ENCODE peak calls at places on chromosomes 12 and 14, in eight cellular contexts. Z is astrocyte of the spinal cord, C is AG10803, U is GM10248, G is left ventricle myocardium inferior, E is fibroblast of the aortic adventitia, F is Calu3, L is transverse colon. B is an unnamed sample.

GRCh38 chr14:63632932-63633514 is 8.6 kb downstream of the WDR89 start:
- DNase-seq in F (no peak), G (no peak), Z (peak; percentile 23), U (peak; percentile 40), L (no peak), C (peak; percentile 25), E (peak; percentile 41), B (no peak)

GRCh38 chr12:53173085-53173715 is 7.3 kb upstream of the ZNF740 start:
- DNase-seq in G (no peak), C (peak; percentile 29), Z (peak; percentile 17), E (no peak), L (no peak), U (no peak), F (no peak), B (no peak)

GRCh38 chr12:78088391-78088832 is 257.7 kb downstream of the NAV3 start:
- DNase-seq in U (peak; percentile 8), F (no peak), G (no peak), E (peak; percentile 43), L (no peak), Z (peak; percentile 37), C (peak; percentile 9), B (no peak)

GRCh38 chr12:47024463-47024862 is 55.0 kb upstream of the PCED1B start:
- DNase-seq in L (no peak), F (no peak), U (no peak), G (no peak), E (peak; percentile 66), Z (no peak), C (no peak), B (no peak)

GRCh38 chr14:66380143-66380542 is 106.0 kb upstream of the CCDC196 start:
- DNase-seq in U (no peak), G (no peak), L (no peak), E (peak; percentile 45), Z (no peak), C (no peak), F (peak; percentile 19), B (no peak)

GRCh38 chr12:19643635-19644034 is 204.3 kb downstream of the AEBP2 start:
- DNase-seq in F (peak; percentile 22), Z (peak; percentile 61), G (no peak), C (peak; percentile 58), E (peak; percentile 78), L (no peak), U (no peak), B (no peak)

GRCh38 chr14:105400016-105400415 is 1.7 kb downstream of the TEX22 start:
- DNase-seq in C (no peak), G (no peak), F (no peak), E (no peak), Z (no peak), U (no peak), L (no peak), B (no peak)

GRCh38 chr14:33493329-33493728 is 457.5 kb downstream of the EGLN3 start:
- DNase-seq in Z (no peak), U (no peak), L (no peak), F (no peak), E (no peak), G (no peak), C (no peak), B (no peak)

GRCh38 chr14:63896278-63896720 is 43.5 kb downstream of the SYNE2 start:
- DNase-seq in Z (peak; percentile 95), F (peak; percentile 78), U (no peak), E (peak; percentile 100), L (peak; percentile 67), G (peak; percentile 49), C (peak; percentile 84), B (no peak)

GRCh38 chr14:23056956-23057756 is at the start of gene CDH24:
- DNase-seq in C (peak; percentile 55), F (peak; percentile 70), G (peak; percentile 75), L (peak; percentile 84), E (peak; percentile 42), U (peak; percentile 87), Z (peak; percentile 68), B (no peak)

GRCh38 chr12:112352921-112353320 is 29.3 kb downstream of the HECTD4 start:
- DNase-seq in Z (no peak), E (no peak), C (no peak), F (no peak), U (no peak), L (no peak), G (no peak), B (no peak)

GRCh38 chr14:92597873-92598548 is 84.4 kb downstream of the RIN3 start:
- DNase-seq in L (no peak), U (no peak), Z (no peak), E (no peak), C (no peak), G (no peak), F (no peak), B (no peak)

GRCh38 chr14:92598549-92598905 is 84.9 kb downstream of the RIN3 start:
- DNase-seq in F (no peak), E (no peak), G (no peak), L (no peak), U (no peak), Z (no peak), C (no peak), B (no peak)

GRCh38 chr14:92595267-92595666 is 81.7 kb downstream of the RIN3 start:
- DNase-seq in U (no peak), F (no peak), E (no peak), Z (no peak), L (no peak), C (no peak), G (no peak), B (no peak)

GRCh38 chr14:92599786-92600185 is 86.2 kb downstream of the RIN3 start:
- DNase-seq in L (no peak), G (no peak), C (no peak), E (no peak), Z (no peak), F (no peak), U (no peak), B (no peak)

DNA sequence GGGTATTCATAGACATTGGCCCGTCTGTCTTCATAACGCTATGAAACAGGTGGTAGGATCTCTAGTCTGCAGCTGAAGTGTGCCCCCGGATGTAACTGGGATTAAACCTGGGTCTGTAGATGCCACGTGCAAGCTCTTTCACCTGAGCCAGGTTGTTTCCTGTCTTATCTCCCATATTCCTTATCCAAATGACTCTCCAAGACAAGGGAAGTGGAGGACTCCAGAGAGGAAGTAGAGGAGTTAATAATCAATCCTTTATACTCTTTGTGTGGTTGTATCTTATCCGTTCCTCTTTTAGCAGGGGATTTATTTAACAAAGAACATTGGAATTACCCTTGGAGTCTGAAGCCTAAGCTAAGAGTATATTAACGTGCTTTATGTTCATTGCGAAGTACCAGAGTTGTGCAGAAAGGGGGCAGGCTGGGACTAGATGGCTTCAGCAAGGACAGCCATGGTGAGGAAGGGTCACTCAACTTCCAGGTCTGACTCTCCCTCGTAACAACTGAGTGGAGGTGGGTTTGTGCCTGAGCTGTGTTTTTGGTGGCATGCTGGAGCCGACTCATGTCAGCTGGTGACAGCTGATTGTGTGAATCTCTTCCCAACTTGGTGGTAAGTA is 82.9 kb downstream of the RIN3 start:
- DNase-seq in F (no peak), E (no peak), U (no peak), L (no peak), C (no peak), Z (no peak), G (no peak), B (no peak)
- TF ChIP-seq CTCF in F (no peak), E (no peak), U (no peak), L (no peak), C (no peak), Z (peak; percentile 20), G (no peak), B (no peak)

DNA sequence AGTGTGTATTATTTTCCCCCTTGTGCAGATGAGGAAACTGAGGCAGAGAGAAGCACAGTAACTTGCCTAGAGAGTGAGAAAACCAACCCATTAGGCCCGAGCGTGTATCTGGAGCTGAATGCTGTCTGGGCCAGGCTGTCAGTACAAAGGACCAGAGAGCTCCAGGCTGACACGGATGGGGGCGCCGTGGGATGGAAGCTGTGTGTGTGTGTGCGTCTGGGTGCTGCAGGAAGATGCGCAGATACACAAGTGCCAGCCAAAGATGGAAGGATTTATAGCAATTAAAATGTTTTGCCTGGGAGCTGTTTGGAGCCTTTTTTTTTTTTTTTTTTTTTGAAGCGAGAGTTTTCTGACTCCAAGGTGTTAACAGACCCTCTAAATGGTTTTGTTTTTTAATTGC is 53.7 kb upstream of the GPATCH2L start:
- DNase-seq in L (no peak), F (no peak), G (no peak), Z (no peak), U (no peak), C (no peak), E (no peak), B (no peak)
- TF ChIP-seq CTCF in L (no peak), F (no peak), G (no peak), Z (no peak), U (no peak), C (no peak), E (no peak), B (no peak)

GRCh38 chr12:68899251-68899771 is 33.7 kb downstream of the CPM start:
- DNase-seq in Z (peak; percentile 79), C (peak; percentile 98), E (peak; percentile 86), G (no peak), U (no peak), F (peak; percentile 79), L (peak; percentile 75), B (no peak)
- TF ChIP-seq CTCF in Z (peak; percentile 69), C (peak; percentile 99), E (peak; percentile 78), G (peak; percentile 44), U (no peak), F (peak; percentile 45), L (peak; percentile 23), B (peak; percentile 33)

DNA sequence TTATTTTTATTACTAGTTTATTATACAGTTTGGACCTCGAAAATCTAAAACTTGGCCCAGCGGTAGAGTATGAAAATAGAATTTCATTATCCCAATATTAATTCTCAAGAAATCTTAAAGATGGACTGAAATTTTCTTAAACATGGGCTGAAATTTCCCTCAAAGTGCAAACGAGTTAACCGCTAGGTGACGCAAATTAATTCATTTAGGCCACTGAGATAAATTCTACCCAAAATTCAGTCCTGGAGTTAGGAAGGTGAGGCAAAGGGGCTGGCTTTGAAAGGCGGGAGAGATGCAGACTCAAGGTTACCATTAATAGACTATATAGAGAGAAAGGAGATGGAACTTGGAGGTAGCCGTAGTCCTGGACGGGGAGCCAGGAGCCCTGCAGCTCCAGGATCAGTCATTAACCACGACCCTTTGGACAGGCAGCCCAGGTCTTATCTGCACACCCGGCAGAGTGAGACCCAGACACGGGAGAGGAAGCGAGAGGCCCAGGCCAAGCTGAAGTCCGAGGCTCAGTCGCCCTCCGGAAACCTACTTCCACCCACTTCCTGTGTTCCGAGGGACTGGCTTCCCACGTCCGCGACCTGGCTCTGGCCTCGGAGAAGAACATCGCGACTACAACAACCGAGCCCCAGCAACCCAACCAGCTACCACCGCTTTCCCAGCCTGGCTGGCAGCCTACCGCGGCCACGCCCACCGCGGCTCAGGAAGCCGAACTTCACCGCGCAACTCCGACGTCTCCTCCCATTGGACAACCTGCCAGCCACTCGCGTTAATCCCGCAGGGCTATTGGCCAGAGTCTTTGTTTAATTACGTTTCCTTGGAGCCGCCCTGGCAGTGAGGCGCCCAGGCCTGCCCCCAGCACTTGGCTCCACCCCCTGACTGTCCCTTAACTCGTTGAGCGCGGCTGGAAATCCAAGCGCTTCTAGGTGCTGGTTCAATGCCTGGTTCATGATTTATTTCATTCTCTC is at the start of gene EFCAB11:
- DNase-seq in C (peak; percentile 98), F (peak; percentile 96), L (peak; percentile 97), Z (peak; percentile 99), U (peak; percentile 93), G (peak; percentile 97), E (peak; percentile 98), B (peak; percentile 98)
- TF ChIP-seq CTCF in C (no peak), F (no peak), L (no peak), Z (peak; percentile 6), U (peak; percentile 12), G (no peak), E (peak; percentile 29), B (peak; percentile 34)

GRCh38 chr14:21825147-21825743 is 151.6 kb upstream of the OR4E1 start:
- DNase-seq in U (peak; percentile 22), E (no peak), Z (peak; percentile 13), C (no peak), L (no peak), G (no peak), F (peak; percentile 20), B (no peak)
- TF ChIP-seq CTCF in U (peak; percentile 32), E (no peak), Z (peak; percentile 61), C (no peak), L (no peak), G (peak; percentile 13), F (peak; percentile 23), B (peak; percentile 34)

B was measured in osteocyte.